ENCODE peak calls at places on chromosomes 1 and 21, in six cellular contexts. A, I, B, E, S and M are unnamed samples.

GRCh38 chr1:44489481-44489880 is 84.4 kb downstream of the RNF220 start:
- DNase-seq in A (no peak), I (peak), B (no peak), E (no peak), S (no peak), M (no peak)

GRCh38 chr1:198845851-198846250 is 207.0 kb downstream of the PTPRC start:
- DNase-seq in A (no peak), I (no peak), B (no peak), E (no peak), S (no peak), M (no peak)

GRCh38 chr1:8194481-8195227 is 123.3 kb upstream of the SLC45A1 start:
- DNase-seq in A (no peak), I (no peak), B (peak), E (no peak), S (no peak), M (no peak)

GRCh38 chr21:27536319-27536718 is 569.4 kb upstream of the ADAMTS5 start:
- DNase-seq in A (no peak), I (no peak), B (no peak), E (no peak), S (no peak), M (no peak)

GRCh38 chr1:56584910-56585528 is 5.7 kb upstream of the PLPP3 start:
- DNase-seq in A (no peak), I (peak), B (peak), E (no peak), S (no peak), M (peak)

GRCh38 chr21:29730281-29730680 is 209.5 kb downstream of the GRIK1 start:
- DNase-seq in A (no peak), I (no peak), B (peak), E (no peak), S (no peak), M (no peak)

GRCh38 chr1:167440345-167440744 is 78.0 kb downstream of the CD247 start:
- DNase-seq in A (no peak), I (no peak), B (no peak), E (no peak), S (no peak), M (no peak)

GRCh38 chr21:32597205-32597604 is 11.9 kb upstream of the TCP10L start:
- DNase-seq in A (no peak), I (peak), B (peak), E (no peak), S (no peak), M (no peak)